ENCODE peak calls at places on chromosomes 2 and 18, in ten cellular contexts. One of them, this sample, is unnamed.
A peak's percentile ranks its signal among the peaks of the same experiment; 100 is the strongest.

GRCh38 chr18:13392029-13392750 is 173.6 kb downstream of the LDLRAD4 start:
- DNase-seq in NCI-H1417: peak; percentile 82
- DNase-seq in ELR: no peak
- DNase-seq in NCI-H1694: no peak
- DNase-seq in spleen: no peak
- DNase-seq in activated naive CD4-positive, alpha-beta T cell: peak; percentile 22
- DNase-seq in posterior cingulate gyrus: no peak
- DNase-seq in 8988T: no peak
- DNase-seq in T-cell: no peak
- DNase-seq in activated CD4-positive, alpha-beta T cell treated with anti-CD3 and anti-CD28 coated beads for 4 hours: no peak
- DNase-seq in this sample: peak; percentile 59

GRCh38 chr2:101723366-101724112 is 26.0 kb downstream of the MAP4K4 start:
- DNase-seq in NCI-H1417: no peak
- DNase-seq in ELR: no peak
- DNase-seq in NCI-H1694: no peak
- DNase-seq in spleen: no peak
- DNase-seq in activated naive CD4-positive, alpha-beta T cell: no peak
- DNase-seq in posterior cingulate gyrus: no peak
- DNase-seq in 8988T: no peak
- DNase-seq in T-cell: no peak
- DNase-seq in activated CD4-positive, alpha-beta T cell treated with anti-CD3 and anti-CD28 coated beads for 4 hours: no peak
- DNase-seq in this sample: no peak

GRCh38 chr2:102892693-102893290 is 131.0 kb downstream of the TMEM182 start:
- DNase-seq in NCI-H1417: no peak
- DNase-seq in ELR: no peak
- DNase-seq in NCI-H1694: no peak
- DNase-seq in spleen: no peak
- DNase-seq in activated naive CD4-positive, alpha-beta T cell: no peak
- DNase-seq in posterior cingulate gyrus: no peak
- DNase-seq in 8988T: no peak
- DNase-seq in T-cell: no peak
- DNase-seq in activated CD4-positive, alpha-beta T cell treated with anti-CD3 and anti-CD28 coated beads for 4 hours: no peak
- DNase-seq in this sample: no peak

GRCh38 chr18:456361-456821 is 44.1 kb downstream of the COLEC12 start:
- DNase-seq in NCI-H1417: no peak
- DNase-seq in ELR: no peak
- DNase-seq in NCI-H1694: no peak
- DNase-seq in spleen: no peak
- DNase-seq in activated naive CD4-positive, alpha-beta T cell: no peak
- DNase-seq in posterior cingulate gyrus: no peak
- DNase-seq in 8988T: no peak
- DNase-seq in T-cell: no peak
- DNase-seq in activated CD4-positive, alpha-beta T cell treated with anti-CD3 and anti-CD28 coated beads for 4 hours: no peak
- DNase-seq in this sample: peak; percentile 93

GRCh38 chr2:196660264-196660663 is 20.7 kb downstream of the CCDC150 start:
- DNase-seq in NCI-H1417: no peak
- DNase-seq in ELR: peak; percentile 92
- DNase-seq in NCI-H1694: no peak
- DNase-seq in spleen: no peak
- DNase-seq in activated naive CD4-positive, alpha-beta T cell: no peak
- DNase-seq in posterior cingulate gyrus: no peak
- DNase-seq in 8988T: no peak
- DNase-seq in T-cell: no peak
- DNase-seq in activated CD4-positive, alpha-beta T cell treated with anti-CD3 and anti-CD28 coated beads for 4 hours: no peak
- DNase-seq in this sample: no peak

GRCh38 chr2:222545821-222546540 is 109.9 kb downstream of the FARSB start:
- DNase-seq in NCI-H1417: no peak
- DNase-seq in ELR: no peak
- DNase-seq in NCI-H1694: no peak
- DNase-seq in spleen: no peak
- DNase-seq in activated naive CD4-positive, alpha-beta T cell: no peak
- DNase-seq in posterior cingulate gyrus: no peak
- DNase-seq in 8988T: no peak
- DNase-seq in T-cell: no peak
- DNase-seq in activated CD4-positive, alpha-beta T cell treated with anti-CD3 and anti-CD28 coated beads for 4 hours: no peak
- DNase-seq in this sample: no peak

GRCh38 chr18:61141691-61142090 is 191.5 kb upstream of the CDH20 start:
- DNase-seq in NCI-H1417: no peak
- DNase-seq in ELR: no peak
- DNase-seq in NCI-H1694: no peak
- DNase-seq in spleen: no peak
- DNase-seq in activated naive CD4-positive, alpha-beta T cell: no peak
- DNase-seq in posterior cingulate gyrus: no peak
- DNase-seq in 8988T: no peak
- DNase-seq in T-cell: no peak
- DNase-seq in activated CD4-positive, alpha-beta T cell treated with anti-CD3 and anti-CD28 coated beads for 4 hours: no peak
- DNase-seq in this sample: no peak

GRCh38 chr2:10080536-10081304 is 509 bp upstream of the CYS1 start:
- DNase-seq in NCI-H1417: no peak
- DNase-seq in ELR: no peak
- DNase-seq in NCI-H1694: no peak
- DNase-seq in spleen: no peak
- DNase-seq in activated naive CD4-positive, alpha-beta T cell: no peak
- DNase-seq in posterior cingulate gyrus: no peak
- DNase-seq in 8988T: no peak
- DNase-seq in T-cell: peak; percentile 4
- DNase-seq in activated CD4-positive, alpha-beta T cell treated with anti-CD3 and anti-CD28 coated beads for 4 hours: peak; percentile 14
- DNase-seq in this sample: peak; percentile 74

GRCh38 chr18:76458522-76459311 is 36.3 kb downstream of the ZNF516 start:
- DNase-seq in NCI-H1417: no peak
- DNase-seq in ELR: no peak
- DNase-seq in NCI-H1694: no peak
- DNase-seq in spleen: peak; percentile 57
- DNase-seq in activated naive CD4-positive, alpha-beta T cell: no peak
- DNase-seq in posterior cingulate gyrus: no peak
- DNase-seq in 8988T: no peak
- DNase-seq in T-cell: no peak
- DNase-seq in activated CD4-positive, alpha-beta T cell treated with anti-CD3 and anti-CD28 coated beads for 4 hours: no peak
- DNase-seq in this sample: peak; percentile 53

GRCh38 chr2:168699834-168700417 is 102.5 kb upstream of the NOSTRIN start:
- DNase-seq in NCI-H1417: no peak
- DNase-seq in ELR: no peak
- DNase-seq in NCI-H1694: peak; percentile 59
- DNase-seq in spleen: no peak
- DNase-seq in activated naive CD4-positive, alpha-beta T cell: no peak
- DNase-seq in posterior cingulate gyrus: no peak
- DNase-seq in 8988T: no peak
- DNase-seq in T-cell: no peak
- DNase-seq in activated CD4-positive, alpha-beta T cell treated with anti-CD3 and anti-CD28 coated beads for 4 hours: no peak
- DNase-seq in this sample: peak; percentile 97

GRCh38 chr18:76905821-76906220 is 83.5 kb downstream of the ZNF236 start:
- DNase-seq in NCI-H1417: no peak
- DNase-seq in ELR: no peak
- DNase-seq in NCI-H1694: no peak
- DNase-seq in spleen: no peak
- DNase-seq in activated naive CD4-positive, alpha-beta T cell: no peak
- DNase-seq in posterior cingulate gyrus: no peak
- DNase-seq in 8988T: no peak
- DNase-seq in T-cell: no peak
- DNase-seq in activated CD4-positive, alpha-beta T cell treated with anti-CD3 and anti-CD28 coated beads for 4 hours: no peak
- DNase-seq in this sample: no peak

GRCh38 chr18:11728247-11728646 is 39.2 kb downstream of the GNAL start:
- DNase-seq in NCI-H1417: peak; percentile 1
- DNase-seq in ELR: peak; percentile 13
- DNase-seq in NCI-H1694: no peak
- DNase-seq in spleen: no peak
- DNase-seq in activated naive CD4-positive, alpha-beta T cell: no peak
- DNase-seq in posterior cingulate gyrus: no peak
- DNase-seq in 8988T: no peak
- DNase-seq in T-cell: no peak
- DNase-seq in activated CD4-positive, alpha-beta T cell treated with anti-CD3 and anti-CD28 coated beads for 4 hours: no peak
- DNase-seq in this sample: no peak

GRCh38 chr2:48933824-48934223 is 178.3 kb upstream of the LHCGR start:
- DNase-seq in NCI-H1417: no peak
- DNase-seq in ELR: no peak
- DNase-seq in NCI-H1694: no peak
- DNase-seq in spleen: no peak
- DNase-seq in activated naive CD4-positive, alpha-beta T cell: no peak
- DNase-seq in posterior cingulate gyrus: no peak
- DNase-seq in 8988T: no peak
- DNase-seq in T-cell: no peak
- DNase-seq in activated CD4-positive, alpha-beta T cell treated with anti-CD3 and anti-CD28 coated beads for 4 hours: no peak
- DNase-seq in this sample: no peak

This sample was measured in sigmoid colon.